ENCODE peak calls at places on chromosomes 5 and 9, in four cellular contexts. D, W, Z and K are unnamed samples.

GRCh38 chr9:128274245-128274644 is 1.6 kb downstream of the GOLGA2 start:
- DNase-seq in D (no peak), W (no peak), Z (no peak), K (no peak)

GRCh38 chr5:39176740-39177628 is 42.4 kb downstream of the FYB1 start:
- DNase-seq in D (no peak), W (no peak), Z (peak; percentile 54), K (no peak)

GRCh38 chr9:134236935-134237629 is 72.7 kb upstream of the RNU6ATAC start:
- DNase-seq in D (no peak), W (no peak), Z (no peak), K (no peak)

GRCh38 chr9:132040808-132041207 is 38.9 kb downstream of the MED27 start:
- DNase-seq in D (no peak), W (no peak), Z (no peak), K (no peak)

GRCh38 chr9:35042891-35043545 is 29.4 kb downstream of the VCP start:
- DNase-seq in D (no peak), W (no peak), Z (no peak), K (no peak)

GRCh38 chr5:68744196-68744595 is 349.6 kb upstream of the SLC30A5 start:
- DNase-seq in D (no peak), W (no peak), Z (no peak), K (no peak)

GRCh38 chr9:4581861-4582565 is 80.1 kb upstream of the PLPP6 start:
- DNase-seq in D (no peak), W (no peak), Z (no peak), K (no peak)

GRCh38 chr9:126503333-126504085 is 110.2 kb upstream of the LMX1B start:
- DNase-seq in D (no peak), W (no peak), Z (no peak), K (no peak)

GRCh38 chr5:132207783-132208182 is 19.9 kb downstream of the P4HA2 start:
- DNase-seq in D (no peak), W (no peak), Z (no peak), K (no peak)

GRCh38 chr9:87481890-87482855 is 15.5 kb upstream of the DAPK1 start:
- DNase-seq in D (no peak), W (no peak), Z (no peak), K (no peak)

GRCh38 chr5:170297589-170298462 is at the start of gene LCP2:
- DNase-seq in D (no peak), W (no peak), Z (no peak), K (no peak)

GRCh38 chr9:107488400-107489143 is 997 bp downstream of the KLF4 start:
- DNase-seq in D (no peak), W (no peak), Z (no peak), K (no peak)

GRCh38 chr9:6852243-6852963 is 94.6 kb downstream of the KDM4C start:
- DNase-seq in D (no peak), W (no peak), Z (no peak), K (peak; percentile 30)

GRCh38 chr5:169856571-169856970 is 123.7 kb downstream of the INSYN2B start:
- DNase-seq in D (no peak), W (no peak), Z (no peak), K (no peak)

GRCh38 chr9:35728041-35728971 is 3.7 kb downstream of the TLN1 start:
- DNase-seq in D (no peak), W (no peak), Z (no peak), K (peak; percentile 91)

GRCh38 chr5:178250263-178250662 is 17.7 kb upstream of the PHYKPL start:
- DNase-seq in D (no peak), W (no peak), Z (no peak), K (no peak)